ENCODE peak calls at places on chromosomes 11 and 22, in four cellular contexts. One of them, this sample, is unnamed.

GRCh38 chr11:64685536-64685935 is 37.5 kb downstream of the NRXN2 start:
- DNase-seq in GM12865: no peak
- DNase-seq in Calu3: no peak
- DNase-seq in RWPE1: no peak
- DNase-seq in this sample: no peak

GRCh38 chr11:46414899-46415298 is 23.3 kb upstream of the CHRM4 start:
- DNase-seq in RWPE1: no peak
- DNase-seq in GM12865: no peak
- DNase-seq in Calu3: no peak
- DNase-seq in this sample: no peak

GRCh38 chr11:63916837-63917684 is at the start of gene RCOR2:
- DNase-seq in RWPE1: peak
- DNase-seq in Calu3: peak
- DNase-seq in GM12865: peak
- DNase-seq in this sample: peak

GRCh38 chr11:7642747-7643146 is 30.6 kb downstream of the CYB5R2 start:
- DNase-seq in RWPE1: no peak
- DNase-seq in GM12865: no peak
- DNase-seq in Calu3: no peak
- DNase-seq in this sample: no peak

GRCh38 chr22:32042924-32043323 is at the start of gene SLC5A1:
- DNase-seq in RWPE1: peak
- DNase-seq in Calu3: peak
- DNase-seq in GM12865: no peak
- DNase-seq in this sample: no peak

GRCh38 chr11:6298605-6299004 is 21.7 kb downstream of the CAVIN3 start:
- DNase-seq in Calu3: peak
- DNase-seq in GM12865: peak
- DNase-seq in RWPE1: peak
- DNase-seq in this sample: no peak

GRCh38 chr22:20773793-20774212 is at the start of gene SERPIND1:
- DNase-seq in GM12865: no peak
- DNase-seq in Calu3: no peak
- DNase-seq in RWPE1: no peak
- DNase-seq in this sample: no peak

GRCh38 chr11:1877211-1878133 is 14.2 kb downstream of the PRR33 start:
- DNase-seq in RWPE1: peak
- DNase-seq in GM12865: no peak
- DNase-seq in Calu3: peak
- DNase-seq in this sample: no peak

GRCh38 chr22:29750029-29750428 is 16.8 kb downstream of the ZMAT5 start:
- DNase-seq in RWPE1: no peak
- DNase-seq in Calu3: no peak
- DNase-seq in GM12865: no peak
- DNase-seq in this sample: no peak

GRCh38 chr11:110432713-110433392 is 3.1 kb downstream of the FDX1 start:
- DNase-seq in RWPE1: no peak
- DNase-seq in Calu3: no peak
- DNase-seq in GM12865: no peak
- DNase-seq in this sample: no peak

GRCh38 chr11:31822604-31823371 is 11.7 kb upstream of the PAX6 start:
- DNase-seq in RWPE1: no peak
- DNase-seq in Calu3: no peak
- DNase-seq in GM12865: no peak
- DNase-seq in this sample: no peak

GRCh38 chr22:45218974-45219373 is 21.7 kb downstream of the KIAA0930 start:
- DNase-seq in GM12865: peak
- DNase-seq in Calu3: no peak
- DNase-seq in RWPE1: no peak
- DNase-seq in this sample: no peak

GRCh38 chr22:48923165-48923875 is 904.4 kb downstream of the BRD1 start:
- DNase-seq in RWPE1: no peak
- DNase-seq in GM12865: no peak
- DNase-seq in Calu3: no peak
- DNase-seq in this sample: no peak

GRCh38 chr11:87235366-87235765 is 197.6 kb downstream of the TMEM135 start:
- DNase-seq in GM12865: no peak
- DNase-seq in RWPE1: no peak
- DNase-seq in Calu3: no peak
- DNase-seq in this sample: no peak

GRCh38 chr11:17604201-17604912 is 57.3 kb downstream of the OTOG start:
- DNase-seq in RWPE1: no peak
- DNase-seq in GM12865: no peak
- DNase-seq in Calu3: no peak
- DNase-seq in this sample: no peak

GRCh38 chr11:99865951-99866350 is 821.1 kb upstream of the ARHGAP42 start:
- DNase-seq in Calu3: no peak
- DNase-seq in RWPE1: no peak
- DNase-seq in GM12865: no peak
- DNase-seq in this sample: no peak

GRCh38 chr11:101390539-101390938 is 193.3 kb downstream of the TRPC6 start:
- DNase-seq in Calu3: no peak
- DNase-seq in GM12865: no peak
- DNase-seq in RWPE1: no peak
- DNase-seq in this sample: no peak
- TF ChIP-seq CTCF in Calu3: no peak
- TF ChIP-seq CTCF in GM12865: no peak
- TF ChIP-seq CTCF in RWPE1: peak
- TF ChIP-seq CTCF in this sample: no peak

GRCh38 chr11:94543695-94544581 is at the start of gene FUT4:
- DNase-seq in GM12865: peak
- DNase-seq in Calu3: peak
- DNase-seq in RWPE1: peak
- DNase-seq in this sample: peak

GRCh38 chr11:94544832-94545640 is 1.3 kb downstream of the FUT4 start:
- DNase-seq in GM12865: no peak
- DNase-seq in RWPE1: no peak
- DNase-seq in Calu3: no peak
- DNase-seq in this sample: peak

GRCh38 chr11:94546886-94547285 is 3.2 kb downstream of the FUT4 start:
- DNase-seq in RWPE1: no peak
- DNase-seq in Calu3: no peak
- DNase-seq in GM12865: no peak
- DNase-seq in this sample: no peak

GRCh38 chr11:94545641-94546470 is 2.1 kb downstream of the FUT4 start:
- DNase-seq in GM12865: no peak
- DNase-seq in RWPE1: no peak
- DNase-seq in Calu3: no peak
- DNase-seq in this sample: no peak

GRCh38 chr11:94544582-94544831 is 786 bp downstream of the FUT4 start:
- DNase-seq in RWPE1: no peak
- DNase-seq in GM12865: no peak
- DNase-seq in Calu3: no peak
- DNase-seq in this sample: no peak
- TF ChIP-seq CTCF in RWPE1: no peak
- TF ChIP-seq CTCF in GM12865: no peak
- TF ChIP-seq CTCF in Calu3: no peak
- TF ChIP-seq CTCF in this sample: no peak

GRCh38 chr11:15159085-15159484 is 44.4 kb downstream of the INSC start:
- DNase-seq in RWPE1: peak
- DNase-seq in Calu3: peak
- DNase-seq in GM12865: peak
- DNase-seq in this sample: no peak
- TF ChIP-seq CTCF in RWPE1: peak
- TF ChIP-seq CTCF in Calu3: peak
- TF ChIP-seq CTCF in GM12865: peak
- TF ChIP-seq CTCF in this sample: no peak

DNA sequence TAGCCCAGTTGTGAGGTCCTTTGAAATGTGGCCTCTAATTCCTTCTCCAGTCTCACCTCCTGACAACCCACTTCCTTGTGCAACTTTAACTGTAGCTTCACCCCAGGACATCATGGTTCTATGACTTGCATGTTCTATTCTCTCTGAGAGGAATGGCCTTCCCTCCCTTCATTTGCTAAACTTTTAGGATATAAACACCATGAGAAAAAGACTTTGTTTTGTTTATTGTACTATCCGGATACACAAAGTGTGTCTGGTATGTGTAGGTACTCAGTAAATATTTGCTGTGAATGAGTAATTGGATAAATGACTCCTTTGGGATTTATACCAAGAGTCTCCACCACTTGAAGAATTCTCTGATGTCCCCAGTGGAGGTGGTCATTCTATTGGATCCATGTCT is 547.6 kb downstream of the INSC start:
- DNase-seq in Calu3: no peak
- DNase-seq in GM12865: no peak
- DNase-seq in RWPE1: no peak
- DNase-seq in this sample: no peak
- TF ChIP-seq CTCF in Calu3: no peak
- TF ChIP-seq CTCF in GM12865: no peak
- TF ChIP-seq CTCF in RWPE1: no peak
- TF ChIP-seq CTCF in this sample: no peak

GRCh38 chr22:39290724-39291161 is 28.7 kb downstream of the RPL3 start:
- DNase-seq in GM12865: peak
- DNase-seq in Calu3: peak
- DNase-seq in RWPE1: peak
- DNase-seq in this sample: no peak

GRCh38 chr22:39289445-39290247 is 29.8 kb downstream of the RPL3 start:
- DNase-seq in GM12865: no peak
- DNase-seq in Calu3: peak
- DNase-seq in RWPE1: no peak
- DNase-seq in this sample: no peak

GRCh38 chr22:39291501-39291900 is 27.9 kb downstream of the RPL3 start:
- DNase-seq in GM12865: no peak
- DNase-seq in Calu3: no peak
- DNase-seq in RWPE1: no peak
- DNase-seq in this sample: no peak

GRCh38 chr22:39292002-39292401 is 27.4 kb downstream of the RPL3 start:
- DNase-seq in RWPE1: no peak
- DNase-seq in GM12865: no peak
- DNase-seq in Calu3: peak
- DNase-seq in this sample: no peak

DNA sequence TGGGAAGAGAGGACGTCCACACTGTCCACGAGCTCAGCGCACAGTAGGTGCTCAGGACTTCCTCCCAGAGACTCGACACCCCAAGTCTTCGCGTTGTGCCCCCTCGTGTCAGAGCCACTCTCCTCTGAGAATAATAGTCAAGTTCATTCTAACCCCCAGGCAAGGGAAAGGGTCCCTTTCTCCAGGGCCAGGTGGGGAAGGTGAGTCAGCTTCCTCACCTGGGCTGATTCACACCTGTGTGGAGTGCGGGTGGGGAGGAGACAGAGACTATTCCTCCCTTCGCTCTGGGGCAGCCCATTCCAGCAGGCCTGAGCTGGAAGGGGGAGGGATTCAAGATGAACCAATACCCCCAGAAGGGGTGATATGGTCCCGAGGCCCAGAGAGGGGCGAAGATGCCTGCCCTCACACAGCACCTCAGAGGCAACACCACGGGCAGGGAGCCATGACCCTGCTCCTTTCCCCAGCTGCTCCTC is 29.1 kb downstream of the RPL3 start:
- DNase-seq in GM12865: no peak
- DNase-seq in Calu3: peak
- DNase-seq in RWPE1: peak
- DNase-seq in this sample: no peak
- TF ChIP-seq CTCF in GM12865: no peak
- TF ChIP-seq CTCF in Calu3: no peak
- TF ChIP-seq CTCF in RWPE1: no peak
- TF ChIP-seq CTCF in this sample: no peak

GRCh38 chr11:18743365-18743764 is 17.4 kb upstream of the IGSF22 start:
- DNase-seq in Calu3: no peak
- DNase-seq in GM12865: no peak
- DNase-seq in RWPE1: no peak
- DNase-seq in this sample: no peak
- TF ChIP-seq CTCF in Calu3: no peak
- TF ChIP-seq CTCF in GM12865: no peak
- TF ChIP-seq CTCF in RWPE1: no peak
- TF ChIP-seq CTCF in this sample: no peak

GRCh38 chr11:34874202-34874601 is 42.0 kb downstream of the APIP start:
- DNase-seq in GM12865: no peak
- DNase-seq in Calu3: no peak
- DNase-seq in RWPE1: no peak
- DNase-seq in this sample: no peak

GRCh38 chr11:34866375-34866774 is 49.8 kb downstream of the APIP start:
- DNase-seq in Calu3: no peak
- DNase-seq in RWPE1: no peak
- DNase-seq in GM12865: no peak
- DNase-seq in this sample: no peak

GRCh38 chr11:34870548-34871209 is 45.5 kb downstream of the APIP start:
- DNase-seq in GM12865: no peak
- DNase-seq in RWPE1: no peak
- DNase-seq in Calu3: no peak
- DNase-seq in this sample: no peak

GRCh38 chr11:34865261-34865660 is 50.9 kb downstream of the APIP start:
- DNase-seq in Calu3: no peak
- DNase-seq in GM12865: no peak
- DNase-seq in RWPE1: no peak
- DNase-seq in this sample: no peak

DNA sequence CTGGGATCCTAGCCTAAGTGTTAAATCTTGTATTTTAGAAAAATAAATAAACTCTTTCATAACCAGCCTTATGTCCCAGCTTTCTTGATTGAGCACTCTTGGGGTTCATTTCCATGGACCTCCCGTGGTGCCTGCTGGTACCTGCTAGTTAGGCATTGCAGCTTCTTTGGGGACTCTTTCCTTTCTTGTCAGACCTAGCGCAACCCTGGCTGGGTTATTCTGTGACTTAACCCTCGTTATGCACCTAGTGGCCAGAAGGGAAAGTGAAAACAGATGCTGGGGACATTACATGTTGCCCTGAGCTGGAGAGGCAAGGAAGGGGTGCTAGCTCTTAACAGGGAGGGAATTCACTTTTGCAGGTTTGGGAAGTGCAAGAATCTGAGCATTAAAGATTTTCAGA is 46.8 kb downstream of the APIP start:
- DNase-seq in Calu3: no peak
- DNase-seq in GM12865: peak
- DNase-seq in RWPE1: no peak
- DNase-seq in this sample: no peak
- TF ChIP-seq CTCF in Calu3: no peak
- TF ChIP-seq CTCF in GM12865: peak
- TF ChIP-seq CTCF in RWPE1: no peak
- TF ChIP-seq CTCF in this sample: no peak

GRCh38 chr11:76410771-76411423 is 29.8 kb downstream of the GVQW3 start:
- DNase-seq in Calu3: no peak
- DNase-seq in GM12865: no peak
- DNase-seq in RWPE1: no peak
- DNase-seq in this sample: no peak

GRCh38 chr11:76419896-76420295 is 24.9 kb upstream of the EMSY start:
- DNase-seq in GM12865: peak
- DNase-seq in Calu3: peak
- DNase-seq in RWPE1: peak
- DNase-seq in this sample: no peak

DNA sequence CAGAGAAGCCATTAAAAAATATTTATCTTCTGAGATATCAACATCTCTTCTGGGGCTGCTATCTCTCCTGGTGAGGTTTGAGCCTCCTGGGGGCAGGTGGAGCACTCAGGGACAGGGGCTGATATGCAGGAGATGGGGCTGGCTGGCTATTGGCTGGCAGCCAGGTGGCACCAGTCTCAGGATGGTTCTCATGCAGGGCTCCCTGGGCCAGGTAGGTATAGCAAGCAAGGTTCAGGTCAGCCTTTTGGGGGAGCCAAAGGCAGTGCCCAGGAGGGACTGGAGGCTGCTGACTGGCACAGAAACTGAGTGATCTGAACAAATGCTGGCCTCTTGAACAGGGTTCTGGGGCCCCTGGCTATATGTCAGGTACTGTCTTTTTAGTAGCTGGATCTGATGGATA is 29.7 kb upstream of the EMSY start:
- DNase-seq in RWPE1: peak
- DNase-seq in GM12865: no peak
- DNase-seq in Calu3: peak
- DNase-seq in this sample: no peak
- TF ChIP-seq CTCF in RWPE1: no peak
- TF ChIP-seq CTCF in GM12865: no peak
- TF ChIP-seq CTCF in Calu3: no peak
- TF ChIP-seq CTCF in this sample: no peak

GRCh38 chr11:123052884-123053721 is 8.8 kb downstream of the HSPA8 start:
- DNase-seq in GM12865: no peak
- DNase-seq in RWPE1: no peak
- DNase-seq in Calu3: no peak
- DNase-seq in this sample: no peak
- TF ChIP-seq CTCF in GM12865: no peak
- TF ChIP-seq CTCF in RWPE1: no peak
- TF ChIP-seq CTCF in Calu3: no peak
- TF ChIP-seq CTCF in this sample: no peak